ENCODE peak calls at places on chromosomes 5 and 9, in five cellular contexts. N, C, B, K and L are unnamed samples.

GRCh38 chr9:88966894-88967676 is 24.2 kb upstream of the S1PR3 start:
- ATAC-seq in K (no peak), N (no peak), C (no peak), B (no peak), L (no peak)

GRCh38 chr9:102049586-102050246 is 311.3 kb upstream of the GRIN3A start:
- ATAC-seq in N (no peak), K (no peak), B (no peak), C (no peak), L (no peak)

GRCh38 chr5:180869587-180869986 is 8.5 kb upstream of the ZFP62 start:
- ATAC-seq in B (no peak), C (no peak), K (no peak), N (no peak), L (peak)

GRCh38 chr9:16039103-16039987 is 486.5 kb downstream of the CCDC171 start:
- ATAC-seq in B (no peak), N (no peak), C (peak), K (peak), L (peak)

GRCh38 chr5:172437445-172438303 is 16.7 kb downstream of the SH3PXD2B start:
- ATAC-seq in N (peak), B (peak), K (no peak), C (peak), L (peak)

GRCh38 chr5:34673463-34674125 is 17.5 kb downstream of the RAI14 start:
- ATAC-seq in K (no peak), N (peak), B (no peak), C (no peak), L (peak)

GRCh38 chr9:73152953-73153352 is 1.3 kb downstream of the ANXA1 start:
- ATAC-seq in C (no peak), K (peak), B (no peak), N (peak), L (no peak)

GRCh38 chr5:147234098-147234824 is 565 bp upstream of the STK32A start:
- ATAC-seq in B (peak), N (no peak), K (no peak), C (no peak), L (peak)

GRCh38 chr5:17223375-17224185 is 6.1 kb downstream of the BASP1 start:
- ATAC-seq in N (no peak), K (peak), B (no peak), C (no peak), L (no peak)

GRCh38 chr5:133327946-133328401 is 276.2 kb downstream of the HSPA4 start:
- ATAC-seq in N (no peak), K (no peak), B (no peak), C (peak), L (no peak)

GRCh38 chr9:110192531-110193326 is 15.2 kb downstream of the C9orf152 start:
- ATAC-seq in C (no peak), K (no peak), B (no peak), N (no peak), L (peak)
- TF ChIP-seq EP300 in C (no peak), K (no peak), B (no peak), N (no peak), L (no peak)

GRCh38 chr9:27497883-27498553 is 26.1 kb upstream of the IFNK start:
- ATAC-seq in K (no peak), N (peak), C (no peak), B (no peak), L (no peak)
- TF ChIP-seq POLR2AphosphoS5 in K (no peak), N (no peak), C (no peak), B (no peak), L (no peak)

GRCh38 chr5:118558871-118559270 is 429.5 kb downstream of the DTWD2 start:
- ATAC-seq in B (no peak), N (no peak), K (no peak), C (no peak), L (no peak)
- TF ChIP-seq CTCF in B (no peak), N (no peak), K (no peak), C (no peak), L (no peak)

DNA sequence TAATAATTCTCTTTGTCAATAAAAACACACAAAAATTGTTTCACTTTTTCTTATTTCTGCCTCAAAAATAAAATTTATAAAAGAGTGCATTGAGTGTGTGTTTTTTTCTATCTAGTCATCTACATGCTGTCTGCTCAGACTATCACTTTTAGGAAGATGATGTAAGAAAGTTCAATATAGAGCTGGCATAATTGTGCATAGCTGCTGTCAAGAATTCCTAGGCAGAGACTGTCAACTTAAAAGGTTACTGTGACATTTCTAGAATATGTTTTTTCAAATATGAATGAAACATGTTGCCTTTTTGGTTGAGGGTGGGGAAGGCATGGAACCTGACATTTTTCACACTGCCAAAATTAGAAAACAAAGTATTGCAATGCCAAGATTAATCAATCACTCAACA is 172.3 kb downstream of the CDH10 start:
- ATAC-seq in N (no peak), B (no peak), C (no peak), K (no peak), L (no peak)
- TF ChIP-seq EP300 in N (no peak), B (no peak), C (no peak), K (no peak), L (no peak)

DNA sequence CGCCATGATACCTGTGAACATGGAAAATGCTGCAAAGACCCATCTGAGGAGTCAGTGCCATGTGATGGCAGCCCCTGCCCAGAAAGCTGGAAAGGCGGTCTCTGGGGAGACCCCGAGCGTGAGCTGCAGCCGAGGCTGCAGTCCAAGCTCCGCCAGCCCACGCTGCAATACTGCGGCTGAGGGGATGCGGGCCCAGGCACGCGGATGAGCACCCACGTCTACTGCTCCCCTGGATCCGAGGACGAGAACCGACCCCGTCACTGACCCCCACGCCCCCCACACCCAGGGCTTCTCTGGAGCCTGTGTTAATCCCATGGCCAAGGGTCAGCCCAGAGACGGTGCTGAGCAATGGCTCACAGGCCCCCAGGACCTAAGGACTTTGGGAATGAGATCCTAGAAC is 32.4 kb downstream of the SLC12A7 start:
- ATAC-seq in C (no peak), N (no peak), K (no peak), B (no peak), L (no peak)
- TF ChIP-seq POLR2AphosphoS5 in C (no peak), N (no peak), K (no peak), B (no peak), L (no peak)

GRCh38 chr5:149904977-149905376 is 39.6 kb downstream of the PDE6A start:
- ATAC-seq in N (peak), C (no peak), K (no peak), B (no peak), L (no peak)
- TF ChIP-seq CTCF in N (peak), C (no peak), K (no peak), B (no peak), L (no peak)

GRCh38 chr9:113593682-113594281 is 130.3 kb downstream of the RGS3 start:
- ATAC-seq in B (peak), N (peak), K (peak), C (peak), L (peak)
- TF ChIP-seq EP300 in B (no peak), N (no peak), K (no peak), C (no peak), L (no peak)

GRCh38 chr5:175548899-175549311 is 70.5 kb downstream of the SFXN1 start:
- ATAC-seq in K (no peak), N (no peak), C (no peak), B (no peak), L (no peak)
- TF ChIP-seq POLR2AphosphoS5 in K (no peak), N (no peak), C (no peak), B (no peak), L (no peak)